ENCODE peak calls at places on chromosomes 7 and 10, in four cellular contexts. X is transverse colon, P is WERI-Rb-1, F is IMR-90. I is an unnamed sample.

GRCh38 chr7:1639578-1640175 is 30.4 kb upstream of the ELFN1 start:
- DNase-seq in F (no peak), X (no peak), P (no peak), I (no peak)

GRCh38 chr10:100970914-100971811 is 1.9 kb downstream of the SEMA4G start:
- DNase-seq in F (no peak), X (peak; percentile 81), P (no peak), I (no peak)

GRCh38 chr10:102642553-102643345 is 1.5 kb upstream of the TRIM8 start:
- DNase-seq in X (peak; percentile 70), F (peak; percentile 56), P (peak; percentile 29), I (peak; percentile 82)

GRCh38 chr10:15897282-15897681 is 37.0 kb upstream of the MINDY3 start:
- DNase-seq in X (no peak), F (peak; percentile 33), P (no peak), I (no peak)

GRCh38 chr10:23968296-23968695 is 240.6 kb upstream of the KIAA1217 start:
- DNase-seq in P (no peak), X (no peak), F (no peak), I (no peak)

GRCh38 chr10:24556746-24557742 is 166.6 kb downstream of the ARHGAP21 start:
- DNase-seq in F (peak; percentile 79), P (peak; percentile 12), X (peak; percentile 28), I (peak; percentile 81)

GRCh38 chr10:69866688-69867461 is 65.2 kb downstream of the COL13A1 start:
- DNase-seq in X (peak; percentile 75), P (peak; percentile 43), F (peak; percentile 84), I (peak; percentile 81)

GRCh38 chr7:131231381-131232220 is 96.1 kb upstream of the MKLN1 start:
- DNase-seq in X (peak; percentile 53), P (no peak), F (peak; percentile 79), I (peak; percentile 60)

GRCh38 chr7:113159746-113160339 is 41.5 kb upstream of the SMIM30 start:
- DNase-seq in F (peak; percentile 45), X (no peak), P (peak; percentile 50), I (peak; percentile 72)

GRCh38 chr7:132298782-132299181 is 277.5 kb downstream of the PLXNA4 start:
- DNase-seq in F (peak; percentile 43), X (no peak), P (no peak), I (peak; percentile 4)

GRCh38 chr7:117230276-117231046 is 92.4 kb downstream of the WNT2 start:
- DNase-seq in X (no peak), P (no peak), F (peak; percentile 95), I (peak; percentile 70)

GRCh38 chr7:153188161-153188560 is 428.6 kb downstream of the ACTR3B start:
- DNase-seq in P (no peak), F (no peak), X (no peak), I (no peak)

GRCh38 chr7:22896917-22897316 is 74.3 kb upstream of the TOMM7 start:
- DNase-seq in P (peak; percentile 59), F (no peak), X (no peak), I (no peak)

GRCh38 chr10:128147669-128148068 is 21.4 kb upstream of the MKI67 start:
- DNase-seq in P (no peak), X (no peak), F (peak; percentile 82), I (peak; percentile 79)

GRCh38 chr7:140455743-140456142 is 23.6 kb downstream of the MKRN1 start:
- DNase-seq in X (peak; percentile 58), P (no peak), F (no peak), I (no peak)

GRCh38 chr7:149228831-149229471 is 10.5 kb upstream of the ZNF212 start:
- DNase-seq in X (no peak), F (no peak), P (no peak), I (no peak)

GRCh38 chr7:144775735-144776134 is 60.1 kb downstream of the TPK1 start:
- DNase-seq in F (no peak), P (no peak), X (no peak), I (no peak)

GRCh38 chr7:127396184-127396583 is 3.7 kb upstream of the ZNF800 start:
- DNase-seq in P (no peak), X (no peak), F (no peak), I (no peak)

GRCh38 chr7:99997545-99998137 is 17.8 kb upstream of the ZKSCAN1 start:
- DNase-seq in P (no peak), F (no peak), X (peak; percentile 77), I (no peak)

GRCh38 chr7:143974457-143974856 is 19.8 kb downstream of the OR2F1 start:
- DNase-seq in P (no peak), X (no peak), F (no peak), I (no peak)

GRCh38 chr7:155457544-155458316 is at the start of gene EN2:
- DNase-seq in X (no peak), P (peak; percentile 35), F (no peak), I (no peak)

GRCh38 chr7:155458317-155459132 is 596 bp downstream of the EN2 start:
- DNase-seq in F (no peak), P (no peak), X (no peak), I (no peak)

GRCh38 chr7:155455776-155456516 is 2.0 kb upstream of the EN2 start:
- DNase-seq in P (no peak), X (no peak), F (no peak), I (no peak)

GRCh38 chr7:155456517-155456771 is 1.5 kb upstream of the EN2 start:
- DNase-seq in F (no peak), X (no peak), P (no peak), I (no peak)

DNA sequence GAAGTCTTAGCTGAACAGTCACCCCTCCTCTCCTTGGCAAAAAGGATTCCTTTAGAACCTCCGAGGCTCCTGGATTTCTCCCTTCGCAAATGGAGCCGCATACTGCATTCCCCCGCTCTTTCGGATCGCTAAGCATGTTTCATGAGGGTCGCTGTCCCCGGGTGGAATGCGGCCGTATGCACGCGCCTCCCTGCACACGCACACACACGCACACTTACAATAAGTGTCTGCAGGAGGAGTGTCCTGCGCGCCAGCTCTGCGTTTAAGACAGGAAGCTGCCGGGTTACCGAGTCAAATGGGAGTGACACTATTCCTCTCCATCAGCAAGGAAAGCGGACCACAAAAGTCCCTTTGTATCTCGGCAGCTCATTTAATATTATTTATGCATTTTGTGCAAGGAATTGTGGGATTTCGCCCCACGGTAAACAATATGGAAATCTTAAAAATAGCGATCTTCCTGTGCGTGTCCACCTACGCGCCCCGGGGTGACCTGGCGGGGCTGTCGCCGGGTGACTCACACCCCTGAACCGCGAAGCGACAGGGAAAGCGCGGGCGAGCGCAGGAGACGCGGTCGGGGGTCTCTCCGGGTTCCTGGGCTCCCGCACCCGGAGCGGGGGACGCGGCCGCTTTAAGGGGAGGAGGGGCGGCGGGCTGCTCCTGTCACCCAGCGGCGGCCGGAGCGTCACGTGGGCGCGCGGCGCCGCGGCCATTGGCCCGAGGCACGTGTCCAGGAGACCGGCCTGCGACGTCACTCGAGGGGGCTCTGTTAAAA is 971 bp upstream of the EN2 start:
- DNase-seq in X (peak; percentile 56), F (peak; percentile 31), P (peak; percentile 71), I (peak; percentile 66)
- H3K27me3 ChIP-seq in X (peaks cover 96% of the 10 kb centered on the region), F (peaks cover 90% of the 10 kb centered on the region), P (peaks cover 95% of the 10 kb centered on the region), I (peaks cover 69% of the 10 kb centered on the region)

DNA sequence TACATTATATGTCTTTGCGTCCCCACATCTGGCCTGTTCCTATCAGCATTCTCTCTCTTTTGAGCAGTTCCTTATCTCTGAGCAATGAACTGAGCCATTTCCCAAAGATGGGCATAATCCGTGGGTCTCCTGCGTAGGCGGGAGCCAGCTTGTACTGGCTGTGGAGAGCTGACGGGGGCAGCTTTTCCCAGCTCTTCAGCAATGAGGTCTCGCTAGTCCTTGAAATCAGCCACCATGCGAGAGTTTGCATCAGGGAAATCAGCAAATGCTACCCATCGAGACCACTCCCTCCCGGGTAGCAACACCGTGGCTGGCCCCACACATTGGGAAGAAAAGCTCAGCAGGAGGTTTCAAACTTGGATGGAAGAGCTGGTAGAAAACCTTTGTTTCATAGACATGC is 51.9 kb upstream of the FAM180A start:
- DNase-seq in F (no peak), P (no peak), X (no peak), I (no peak)
- H3K27me3 ChIP-seq in F (no peaks in the 10 kb centered on the region), P (no peaks in the 10 kb centered on the region), X (no peaks in the 10 kb centered on the region), I (no peaks in the 10 kb centered on the region)

DNA sequence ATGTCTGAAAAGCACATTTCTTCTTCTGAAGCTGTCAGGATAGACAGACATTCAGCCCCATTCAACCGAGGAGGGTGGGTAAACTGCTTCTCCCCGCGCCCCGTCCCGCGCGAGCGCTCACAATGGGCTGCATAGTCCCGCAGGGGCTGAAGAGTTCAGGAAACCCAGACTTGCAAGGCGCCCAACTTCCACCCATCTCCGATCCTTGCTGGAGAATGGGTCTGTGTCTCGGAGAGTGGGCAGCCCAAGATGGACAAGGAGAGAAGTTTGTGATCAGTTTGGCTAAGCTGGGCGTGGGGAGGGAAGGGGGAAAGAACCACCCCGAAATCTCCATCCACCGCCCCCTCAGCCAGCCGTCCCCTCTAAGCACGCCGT is 686 bp downstream of the AASS start:
- DNase-seq in P (no peak), X (peak; percentile 9), F (peak; percentile 19), I (peak; percentile 65)
- H3K27me3 ChIP-seq in P (no peaks in the 10 kb centered on the region), X (no peaks in the 10 kb centered on the region), F (no peaks in the 10 kb centered on the region), I (no peaks in the 10 kb centered on the region)

GRCh38 chr7:156445997-156446761 is 194.4 kb upstream of the RNF32 start:
- DNase-seq in P (no peak), F (no peak), X (no peak), I (no peak)

GRCh38 chr7:156438011-156438410 is 202.6 kb upstream of the RNF32 start:
- DNase-seq in P (no peak), F (no peak), X (no peak), I (no peak)

GRCh38 chr7:156440456-156440855 is 200.1 kb upstream of the RNF32 start:
- DNase-seq in P (no peak), X (no peak), F (no peak), I (no peak)

GRCh38 chr7:156446990-156447389 is 193.6 kb upstream of the RNF32 start:
- DNase-seq in P (no peak), F (no peak), X (no peak), I (no peak)

GRCh38 chr7:156442503-156442902 is 198.1 kb upstream of the RNF32 start:
- DNase-seq in P (no peak), F (no peak), X (no peak), I (no peak)
- H3K27me3 ChIP-seq in P (peaks cover 93% of the 10 kb centered on the region), F (no peaks in the 10 kb centered on the region), X (no peaks in the 10 kb centered on the region), I (peaks cover 10% of the 10 kb centered on the region)